ENCODE peak calls at places on chromosomes 1 and 21, in five cellular contexts. B is hepatic stellate cell; J is activated T-cell treated with anti-CD3 and anti-CD28 coated beads, Interleukin-2, amount 50 U/mL, for 48 hours; W is body of pancreas; E is CD8-positive, alpha-beta memory T cell. M is an unnamed sample.

GRCh38 chr1:1001631-1002300 is 1.9 kb upstream of the HES4 start:
- DNase-seq in B (peak), J (peak), W (peak), E (peak), M (peak)

GRCh38 chr1:9326596-9326995 is 33.9 kb downstream of the SPSB1 start:
- DNase-seq in B (peak), J (no peak), W (no peak), E (no peak), M (no peak)

GRCh38 chr1:78003070-78003751 is 1.5 kb upstream of the DNAJB4 start:
- DNase-seq in B (no peak), J (no peak), W (no peak), E (no peak), M (no peak)

GRCh38 chr1:172278478-172278877 is 142.0 kb upstream of the C1orf105 start:
- DNase-seq in B (no peak), J (no peak), W (no peak), E (no peak), M (no peak)

GRCh38 chr1:234929369-234929768 is 199.3 kb downstream of the TOMM20 start:
- DNase-seq in B (no peak), J (peak), W (no peak), E (no peak), M (no peak)

GRCh38 chr1:213659580-213660547 is 327.9 kb upstream of the PROX1 start:
- DNase-seq in B (no peak), J (no peak), W (peak), E (no peak), M (no peak)

GRCh38 chr1:154183045-154183968 is 8.6 kb downstream of the TPM3 start:
- DNase-seq in B (peak), J (peak), W (peak), E (peak), M (peak)

GRCh38 chr1:52976183-52977035 is 49.3 kb downstream of the SCP2 start:
- DNase-seq in B (no peak), J (no peak), W (no peak), E (no peak), M (no peak)

GRCh38 chr1:106677181-106677580 is 379.3 kb upstream of the PRMT6 start:
- DNase-seq in B (no peak), J (no peak), W (no peak), E (no peak), M (no peak)

GRCh38 chr21:38139380-38140168 is 117.2 kb upstream of the KCNJ15 start:
- DNase-seq in B (no peak), J (no peak), W (no peak), E (no peak), M (no peak)

GRCh38 chr1:32893198-32894018 is 7.1 kb downstream of the HPCA start:
- DNase-seq in B (no peak), J (peak), W (no peak), E (no peak), M (no peak)

GRCh38 chr1:46810596-46810995 is 11.8 kb downstream of the CYP4B1 start:
- DNase-seq in B (no peak), J (no peak), W (no peak), E (no peak), M (no peak)

GRCh38 chr1:96080925-96081324 is 640.7 kb upstream of the PTBP2 start:
- DNase-seq in B (no peak), J (no peak), W (no peak), E (no peak), M (no peak)

GRCh38 chr1:244319283-244320132 is 132.2 kb downstream of the ADSS2 start:
- DNase-seq in B (peak), J (peak), W (peak), E (peak), M (no peak)

GRCh38 chr1:179029293-179029692 is 3.6 kb downstream of the FAM20B start:
- DNase-seq in B (no peak), J (no peak), W (no peak), E (no peak), M (no peak)

GRCh38 chr21:35926003-35926541 is 134.3 kb downstream of the SETD4 start:
- DNase-seq in B (no peak), J (no peak), W (no peak), E (no peak), M (no peak)

GRCh38 chr1:226939439-226940028 is 560 bp upstream of the COQ8A start:
- DNase-seq in B (peak), J (no peak), W (peak), E (peak), M (peak)

GRCh38 chr21:34988139-34988538 is 61.0 kb downstream of the RUNX1 start:
- DNase-seq in B (no peak), J (no peak), W (no peak), E (no peak), M (no peak)

GRCh38 chr1:183993132-183993531 is 44.4 kb downstream of the COLGALT2 start:
- DNase-seq in B (no peak), J (no peak), W (no peak), E (no peak), M (no peak)

GRCh38 chr1:80988896-80989295 is 811.8 kb upstream of the ADGRL2 start:
- DNase-seq in B (no peak), J (no peak), W (no peak), E (no peak), M (no peak)

GRCh38 chr1:46411601-46412341 is 17.7 kb downstream of the FAAH start:
- DNase-seq in B (no peak), J (peak), W (no peak), E (no peak), M (no peak)

GRCh38 chr1:38529946-38530345 is 329.6 kb downstream of the RRAGC start:
- DNase-seq in B (no peak), J (no peak), W (no peak), E (no peak), M (no peak)

GRCh38 chr1:1355376-1355775 is 3.0 kb downstream of the MXRA8 start:
- DNase-seq in B (peak), J (no peak), W (no peak), E (no peak), M (no peak)

GRCh38 chr1:7526867-7527732 is 244.0 kb upstream of the VAMP3 start:
- DNase-seq in B (peak), J (no peak), W (no peak), E (peak), M (no peak)

M was measured in progenitor cell of endocrine pancreas.